ENCODE peak calls at places on chromosome 15, in six cellular contexts. One of them, this sample, is unnamed.
A peak's percentile ranks its signal among the peaks of the same experiment; 100 is the strongest.

GRCh38 chr15:93144477-93145270 is 55.7 kb upstream of the RGMA start:
- DNase-seq in heart right ventricle: no peak
- DNase-seq in GM23248: no peak
- DNase-seq in endodermal cell: no peak
- DNase-seq in adrenal gland: no peak
- DNase-seq in foreskin keratinocyte: no peak
- DNase-seq in this sample: no peak

GRCh38 chr15:60444289-60444912 is 34.5 kb downstream of the ICE2 start:
- DNase-seq in heart right ventricle: no peak
- DNase-seq in GM23248: peak; percentile 73
- DNase-seq in endodermal cell: no peak
- DNase-seq in adrenal gland: no peak
- DNase-seq in foreskin keratinocyte: no peak
- DNase-seq in this sample: no peak

GRCh38 chr15:76996526-76997401 is 1.8 kb downstream of the PSTPIP1 start:
- DNase-seq in heart right ventricle: peak; percentile 46
- DNase-seq in GM23248: peak; percentile 77
- DNase-seq in endodermal cell: no peak
- DNase-seq in adrenal gland: no peak
- DNase-seq in foreskin keratinocyte: peak; percentile 33
- DNase-seq in this sample: no peak

GRCh38 chr15:35746121-35746520 is 200.2 kb upstream of the DPH6 start:
- DNase-seq in heart right ventricle: no peak
- DNase-seq in GM23248: peak; percentile 50
- DNase-seq in endodermal cell: no peak
- DNase-seq in adrenal gland: no peak
- DNase-seq in foreskin keratinocyte: peak; percentile 57
- DNase-seq in this sample: no peak

GRCh38 chr15:44712108-44713005 is 1.0 kb downstream of the B2M start:
- DNase-seq in heart right ventricle: peak; percentile 45
- DNase-seq in GM23248: peak; percentile 94
- DNase-seq in endodermal cell: no peak
- DNase-seq in adrenal gland: peak; percentile 76
- DNase-seq in foreskin keratinocyte: peak; percentile 57
- DNase-seq in this sample: peak; percentile 74

GRCh38 chr15:75360391-75360790 is 8.0 kb downstream of the MAN2C1 start:
- DNase-seq in heart right ventricle: no peak
- DNase-seq in GM23248: no peak
- DNase-seq in endodermal cell: no peak
- DNase-seq in adrenal gland: no peak
- DNase-seq in foreskin keratinocyte: no peak
- DNase-seq in this sample: no peak

GRCh38 chr15:93232840-93233239 is 143.8 kb upstream of the RGMA start:
- DNase-seq in heart right ventricle: no peak
- DNase-seq in GM23248: no peak
- DNase-seq in endodermal cell: no peak
- DNase-seq in adrenal gland: no peak
- DNase-seq in foreskin keratinocyte: no peak
- DNase-seq in this sample: no peak

GRCh38 chr15:86911022-86911421 is 831.4 kb downstream of the AGBL1 start:
- DNase-seq in heart right ventricle: no peak
- DNase-seq in GM23248: no peak
- DNase-seq in endodermal cell: no peak
- DNase-seq in adrenal gland: no peak
- DNase-seq in foreskin keratinocyte: no peak
- DNase-seq in this sample: no peak

GRCh38 chr15:62782896-62783295 is 259.7 kb upstream of the TPM1 start:
- DNase-seq in heart right ventricle: no peak
- DNase-seq in GM23248: peak; percentile 37
- DNase-seq in endodermal cell: no peak
- DNase-seq in adrenal gland: no peak
- DNase-seq in foreskin keratinocyte: no peak
- DNase-seq in this sample: no peak

GRCh38 chr15:62786123-62786825 is 256.3 kb upstream of the TPM1 start:
- DNase-seq in heart right ventricle: no peak
- DNase-seq in GM23248: no peak
- DNase-seq in endodermal cell: no peak
- DNase-seq in adrenal gland: no peak
- DNase-seq in foreskin keratinocyte: no peak
- DNase-seq in this sample: no peak

GRCh38 chr15:62781081-62781497 is 261.5 kb upstream of the TPM1 start:
- DNase-seq in heart right ventricle: no peak
- DNase-seq in GM23248: no peak
- DNase-seq in endodermal cell: no peak
- DNase-seq in adrenal gland: no peak
- DNase-seq in foreskin keratinocyte: no peak
- DNase-seq in this sample: no peak

GRCh38 chr15:62782100-62782791 is 260.3 kb upstream of the TPM1 start:
- DNase-seq in heart right ventricle: peak; percentile 50
- DNase-seq in GM23248: peak; percentile 86
- DNase-seq in endodermal cell: peak; percentile 83
- DNase-seq in adrenal gland: peak; percentile 54
- DNase-seq in foreskin keratinocyte: peak; percentile 70
- DNase-seq in this sample: peak; percentile 86

DNA sequence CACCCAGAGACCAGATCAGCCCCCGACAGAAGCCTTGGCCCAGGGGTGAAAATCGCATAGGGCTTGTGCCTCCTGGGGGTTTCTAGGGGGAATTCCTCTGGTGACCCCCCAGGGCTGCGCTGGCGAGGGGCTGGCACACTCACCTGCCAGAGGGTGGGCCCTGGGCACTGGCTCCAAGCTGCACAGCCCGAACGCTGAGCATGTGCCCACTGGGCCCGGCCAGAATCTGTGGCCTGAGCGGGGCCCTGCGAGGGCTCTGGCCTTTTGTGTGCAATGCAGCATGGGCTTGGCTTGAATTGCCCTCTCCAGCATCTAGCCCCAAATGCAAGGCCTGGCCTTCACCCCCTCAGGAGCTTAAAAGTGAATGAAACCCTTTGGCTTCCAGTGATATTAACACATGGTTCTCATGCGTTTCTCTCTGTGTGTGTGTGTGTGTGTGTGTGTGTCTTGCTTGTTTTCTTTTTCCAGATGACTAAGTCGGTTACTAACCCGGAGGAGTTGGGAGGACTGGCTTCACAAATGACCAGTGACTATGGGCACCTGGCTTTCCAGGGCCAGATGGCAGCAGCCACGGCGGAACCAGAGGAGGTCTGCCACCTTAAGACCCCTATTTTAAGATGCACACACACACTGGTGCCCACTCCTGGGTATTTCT is 259.1 kb upstream of the TPM1 start:
- DNase-seq in heart right ventricle: no peak
- DNase-seq in GM23248: peak; percentile 87
- DNase-seq in endodermal cell: no peak
- DNase-seq in adrenal gland: no peak
- DNase-seq in foreskin keratinocyte: no peak
- DNase-seq in this sample: no peak
- H3K4me1 ChIP-seq in heart right ventricle: peaks cover 36% of the 10 kb centered on the region
- H3K4me1 ChIP-seq in GM23248: peaks cover 29% of the 10 kb centered on the region
- H3K4me1 ChIP-seq in endodermal cell: no peaks in the 10 kb centered on the region
- H3K4me1 ChIP-seq in adrenal gland: peaks cover 7% of the 10 kb centered on the region
- H3K4me1 ChIP-seq in foreskin keratinocyte: no peaks in the 10 kb centered on the region
- H3K4me1 ChIP-seq in this sample: peaks cover 13% of the 10 kb centered on the region

GRCh38 chr15:31266712-31267111 is 59.9 kb upstream of the KLF13 start:
- DNase-seq in heart right ventricle: no peak
- DNase-seq in GM23248: no peak
- DNase-seq in endodermal cell: peak; percentile 38
- DNase-seq in adrenal gland: peak; percentile 20
- DNase-seq in foreskin keratinocyte: no peak
- DNase-seq in this sample: no peak
- H3K4me1 ChIP-seq in heart right ventricle: peaks cover 4% of the 10 kb centered on the region
- H3K4me1 ChIP-seq in GM23248: no peaks in the 10 kb centered on the region
- H3K4me1 ChIP-seq in endodermal cell: peaks cover 3% of the 10 kb centered on the region
- H3K4me1 ChIP-seq in adrenal gland: peaks cover 6% of the 10 kb centered on the region
- H3K4me1 ChIP-seq in foreskin keratinocyte: no peaks in the 10 kb centered on the region
- H3K4me1 ChIP-seq in this sample: peaks cover 29% of the 10 kb centered on the region

DNA sequence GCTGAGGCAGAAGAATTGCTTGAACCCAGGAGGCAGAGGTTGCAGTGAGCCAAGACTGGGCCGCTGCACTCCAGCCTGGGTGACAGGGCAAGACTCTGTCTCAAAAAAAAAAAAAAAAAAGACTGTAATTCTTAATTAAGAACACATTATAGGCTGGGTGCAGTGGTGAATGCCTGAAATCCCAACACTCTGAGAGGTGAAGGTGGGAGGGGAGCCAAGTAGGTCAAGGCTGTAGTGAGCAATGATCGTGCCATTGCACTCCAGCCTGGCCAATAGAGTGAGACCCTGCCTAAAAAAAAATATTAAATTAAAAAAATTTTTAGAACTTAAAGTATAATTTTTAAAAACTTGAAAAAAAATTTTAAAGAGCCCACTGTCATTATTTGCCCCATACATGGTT is 13.4 kb upstream of the ARPIN start:
- DNase-seq in heart right ventricle: no peak
- DNase-seq in GM23248: peak; percentile 91
- DNase-seq in endodermal cell: no peak
- DNase-seq in adrenal gland: no peak
- DNase-seq in foreskin keratinocyte: no peak
- DNase-seq in this sample: no peak
- H3K4me1 ChIP-seq in heart right ventricle: no peaks in the 10 kb centered on the region
- H3K4me1 ChIP-seq in GM23248: peaks cover 3% of the 10 kb centered on the region
- H3K4me1 ChIP-seq in endodermal cell: no peaks in the 10 kb centered on the region
- H3K4me1 ChIP-seq in adrenal gland: no peaks in the 10 kb centered on the region
- H3K4me1 ChIP-seq in foreskin keratinocyte: no peaks in the 10 kb centered on the region
- H3K4me1 ChIP-seq in this sample: no peaks in the 10 kb centered on the region

DNA sequence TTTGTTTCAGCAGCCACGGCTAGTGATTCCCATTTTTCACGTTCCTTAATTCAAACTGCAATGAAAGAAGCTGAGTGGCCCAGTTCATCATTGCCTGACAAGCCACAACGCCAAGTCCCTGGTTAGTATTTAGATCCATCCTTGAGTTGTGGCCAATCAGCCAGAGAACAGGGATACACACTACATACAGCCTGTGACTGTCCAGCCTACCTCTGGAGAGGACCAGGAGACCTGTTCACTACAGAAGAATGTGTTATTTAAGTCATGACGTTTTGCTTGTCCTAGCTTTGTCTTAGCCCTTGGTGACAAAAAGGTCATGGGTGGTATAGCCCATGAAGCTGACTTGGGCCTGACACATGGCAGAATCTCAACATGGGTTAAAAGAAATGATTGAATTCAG is 2.7 kb upstream of the TPM1 start:
- DNase-seq in heart right ventricle: no peak
- DNase-seq in GM23248: no peak
- DNase-seq in endodermal cell: no peak
- DNase-seq in adrenal gland: no peak
- DNase-seq in foreskin keratinocyte: no peak
- DNase-seq in this sample: no peak
- H3K4me1 ChIP-seq in heart right ventricle: peaks cover 12% of the 10 kb centered on the region
- H3K4me1 ChIP-seq in GM23248: peaks cover 14% of the 10 kb centered on the region
- H3K4me1 ChIP-seq in endodermal cell: peaks cover 5% of the 10 kb centered on the region
- H3K4me1 ChIP-seq in adrenal gland: peaks cover 13% of the 10 kb centered on the region
- H3K4me1 ChIP-seq in foreskin keratinocyte: peaks cover 33% of the 10 kb centered on the region
- H3K4me1 ChIP-seq in this sample: peaks cover 27% of the 10 kb centered on the region

DNA sequence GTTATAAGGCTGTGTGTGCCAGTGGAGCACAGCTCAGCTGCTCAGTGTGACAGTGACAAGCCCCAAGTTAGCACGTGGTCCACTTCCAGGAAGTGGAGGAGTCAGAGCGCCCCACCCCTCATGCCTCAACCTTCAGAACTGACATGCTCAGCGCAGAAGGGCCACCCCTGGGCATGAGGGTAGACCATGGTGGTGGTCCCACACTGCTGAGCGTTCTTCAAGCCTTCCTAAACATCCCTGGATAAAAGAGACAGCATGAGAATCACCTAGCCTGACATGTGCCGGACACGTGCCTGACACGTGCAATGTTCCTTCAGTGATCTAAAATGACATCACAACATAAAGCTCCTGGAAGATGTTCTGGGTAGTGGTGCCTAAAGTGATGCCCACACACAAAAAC is 16.8 kb downstream of the ATP10A start:
- DNase-seq in heart right ventricle: no peak
- DNase-seq in GM23248: peak; percentile 44
- DNase-seq in endodermal cell: no peak
- DNase-seq in adrenal gland: no peak
- DNase-seq in foreskin keratinocyte: no peak
- DNase-seq in this sample: no peak
- H3K4me1 ChIP-seq in heart right ventricle: peaks cover 15% of the 10 kb centered on the region
- H3K4me1 ChIP-seq in GM23248: peaks cover 49% of the 10 kb centered on the region
- H3K4me1 ChIP-seq in endodermal cell: peaks cover 4% of the 10 kb centered on the region
- H3K4me1 ChIP-seq in adrenal gland: peaks cover 10% of the 10 kb centered on the region
- H3K4me1 ChIP-seq in foreskin keratinocyte: no peaks in the 10 kb centered on the region
- H3K4me1 ChIP-seq in this sample: peaks cover 35% of the 10 kb centered on the region

DNA sequence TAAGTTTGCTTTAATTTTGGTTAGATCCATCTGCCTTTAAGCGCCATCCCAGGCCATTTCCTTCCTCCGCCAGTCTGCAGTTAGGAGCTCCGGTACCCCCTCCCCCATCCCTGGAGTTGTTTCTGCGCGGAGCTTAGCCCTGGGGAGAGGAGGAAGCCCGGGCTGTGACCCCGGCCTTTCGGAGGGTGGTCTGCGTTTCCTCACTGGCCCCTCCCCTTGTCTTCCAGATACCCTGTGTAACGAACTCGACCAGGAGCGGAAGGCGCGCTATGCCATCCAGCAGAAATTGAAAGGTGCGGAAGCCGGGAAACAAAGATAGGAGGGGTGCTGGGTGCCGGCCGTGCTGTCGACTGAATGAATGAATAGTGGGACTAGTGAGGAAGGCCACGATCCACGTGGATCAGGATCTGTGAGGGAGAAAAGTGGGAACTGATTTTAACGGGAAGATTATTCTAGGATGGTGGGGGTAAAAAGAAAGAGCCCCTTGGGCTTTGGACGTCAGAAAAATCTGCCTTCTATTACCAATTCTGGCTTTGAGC is 6.8 kb downstream of the RNU6-1 start:
- DNase-seq in heart right ventricle: no peak
- DNase-seq in GM23248: no peak
- DNase-seq in endodermal cell: peak; percentile 75
- DNase-seq in adrenal gland: no peak
- DNase-seq in foreskin keratinocyte: no peak
- DNase-seq in this sample: no peak
- H3K4me1 ChIP-seq in heart right ventricle: peaks cover 53% of the 10 kb centered on the region
- H3K4me1 ChIP-seq in GM23248: no peaks in the 10 kb centered on the region
- H3K4me1 ChIP-seq in endodermal cell: peaks cover 4% of the 10 kb centered on the region
- H3K4me1 ChIP-seq in adrenal gland: peaks cover 18% of the 10 kb centered on the region
- H3K4me1 ChIP-seq in foreskin keratinocyte: no peaks in the 10 kb centered on the region
- H3K4me1 ChIP-seq in this sample: peaks cover 65% of the 10 kb centered on the region